ENCODE peak calls at places on chromosome 7, in six cellular contexts. M, B, E, S, I and A are unnamed samples.

GRCh38 chr7:148697256-148697841 is 1.4 kb upstream of the CUL1 start:
- DNase-seq in M (no peak), E (no peak), I (peak), S (peak), B (peak), A (no peak)

GRCh38 chr7:3264693-3265339 is 36.2 kb upstream of the SDK1 start:
- DNase-seq in E (no peak), I (no peak), M (no peak), B (no peak), S (no peak), A (no peak)

GRCh38 chr7:106384373-106384772 is 99.6 kb upstream of the NAMPT start:
- DNase-seq in B (no peak), E (no peak), S (no peak), I (no peak), M (no peak), A (no peak)

GRCh38 chr7:93558705-93559614 is 15.6 kb downstream of the CALCR start:
- DNase-seq in E (no peak), B (peak), M (no peak), S (no peak), I (no peak), A (peak)

GRCh38 chr7:101239951-101240220 is 2.3 kb upstream of the CLDN15 start:
- DNase-seq in M (no peak), E (no peak), I (peak), B (no peak), S (no peak), A (no peak)

GRCh38 chr7:157816526-157817250 is 479.9 kb downstream of the DNAJB6 start:
- DNase-seq in B (no peak), I (no peak), S (no peak), M (no peak), E (no peak), A (no peak)

GRCh38 chr7:38751416-38751815 is 120.2 kb upstream of the AMPH start:
- DNase-seq in M (no peak), B (no peak), E (no peak), I (no peak), S (no peak), A (no peak)

GRCh38 chr7:129557686-129558481 is 53.6 kb upstream of the NRF1 start:
- DNase-seq in E (no peak), M (no peak), I (no peak), B (no peak), S (no peak), A (no peak)

GRCh38 chr7:13915891-13916290 is 73.6 kb downstream of the ETV1 start:
- DNase-seq in E (no peak), M (no peak), S (no peak), I (no peak), B (no peak), A (no peak)

GRCh38 chr7:129160161-129160911 is 15.8 kb downstream of the TSPAN33 start:
- DNase-seq in M (no peak), E (peak), B (no peak), S (no peak), I (no peak), A (no peak)

GRCh38 chr7:139340808-139341057 is 404 bp upstream of the FMC1 start:
- DNase-seq in I (no peak), E (no peak), S (no peak), B (peak), M (no peak), A (no peak)

GRCh38 chr7:85386460-85386859 is 199.6 kb upstream of the SEMA3D start:
- DNase-seq in B (no peak), S (no peak), E (no peak), I (no peak), M (no peak), A (no peak)

GRCh38 chr7:130332259-130333053 is 12.2 kb upstream of the CPA5 start:
- DNase-seq in M (no peak), S (no peak), B (no peak), I (no peak), E (no peak), A (no peak)

GRCh38 chr7:28510022-28510367 is 97.7 kb downstream of the CREB5 start:
- DNase-seq in E (no peak), B (no peak), M (no peak), S (no peak), I (no peak), A (no peak)